ENCODE peak calls at places on chromosomes 4 and X, in nine cellular contexts. Z is heart left ventricle, R is upper lobe of left lung, U is thyroid gland, V is K562, J is prostate gland, L is body of pancreas, S is uterus, B is NB4. D is an unnamed sample.

GRCh38 chrX:57156397-57157049 is 19.3 kb upstream of the SPIN2A start:
- DNase-seq in J (no peak), S (no peak), R (no peak), B (peak), L (peak), U (peak), V (no peak), Z (no peak), D (no peak)

GRCh38 chrX:21166302-21166982 is 207.8 kb upstream of the CNKSR2 start:
- DNase-seq in V (no peak), B (no peak), J (no peak), L (no peak), R (no peak), S (no peak), Z (no peak), U (no peak), D (no peak)

GRCh38 chr4:61507091-61507490 is 307.0 kb downstream of the ADGRL3 start:
- DNase-seq in S (no peak), J (no peak), Z (no peak), B (no peak), R (no peak), V (no peak), U (no peak), L (no peak), D (no peak)

GRCh38 chr4:93648258-93648657 is 180.3 kb upstream of the ATOH1 start:
- DNase-seq in R (no peak), V (no peak), L (no peak), Z (no peak), J (no peak), U (no peak), B (no peak), S (no peak), D (no peak)

GRCh38 chr4:51880016-51880915 is 37.3 kb downstream of the DCUN1D4 start:
- DNase-seq in U (no peak), R (no peak), Z (no peak), V (no peak), L (no peak), J (no peak), B (no peak), S (no peak), D (no peak)

GRCh38 chr4:170339522-170339921 is 249.8 kb upstream of the AADAT start:
- DNase-seq in Z (no peak), V (no peak), S (no peak), J (no peak), B (no peak), R (no peak), L (no peak), U (no peak), D (no peak)

GRCh38 chr4:90317785-90318184 is 190.6 kb downstream of the CCSER1 start:
- DNase-seq in J (no peak), U (no peak), B (no peak), L (no peak), S (no peak), Z (no peak), R (no peak), V (no peak), D (peak)

GRCh38 chr4:101987623-101988243 is 197.2 kb downstream of the BANK1 start:
- DNase-seq in Z (no peak), R (no peak), B (no peak), U (no peak), S (no peak), L (no peak), J (no peak), V (no peak), D (no peak)

GRCh38 chrX:142998447-142999208 is 27.1 kb upstream of the SPANXN4 start:
- DNase-seq in J (no peak), B (peak), R (no peak), Z (no peak), V (no peak), S (no peak), U (no peak), L (no peak), D (no peak)

GRCh38 chrX:119502727-119503483 is 34.7 kb downstream of the SLC25A5 start:
- DNase-seq in L (peak), B (no peak), S (no peak), R (peak), V (no peak), J (peak), U (peak), Z (no peak), D (no peak)

GRCh38 chr4:136864580-136865185 is 667.6 kb downstream of the PCDH18 start:
- DNase-seq in R (no peak), S (peak), Z (no peak), U (peak), L (peak), B (peak), J (peak), V (peak), D (no peak)

GRCh38 chr4:151004222-151004621 is 10.9 kb downstream of the LRBA start:
- DNase-seq in V (no peak), J (no peak), R (no peak), U (no peak), S (no peak), L (no peak), Z (no peak), B (peak), D (no peak)

GRCh38 chrX:72245461-72246089 is 6.7 kb upstream of the ERCC6L start:
- DNase-seq in S (no peak), J (peak), B (peak), V (peak), L (peak), R (peak), U (peak), Z (peak), D (peak)

GRCh38 chr4:25702848-25703247 is 47.2 kb downstream of the SLC34A2 start:
- DNase-seq in U (peak), B (peak), V (no peak), L (no peak), R (no peak), J (no peak), Z (peak), S (no peak), D (no peak)

GRCh38 chr4:149845643-149846208 is 30.1 kb upstream of the IQCM start:
- DNase-seq in S (no peak), L (no peak), B (no peak), V (no peak), J (no peak), U (no peak), R (no peak), Z (no peak), D (no peak)

GRCh38 chrX:54978448-54978847 is 15.5 kb downstream of the PFKFB1 start:
- DNase-seq in V (no peak), R (no peak), Z (no peak), J (no peak), S (no peak), L (no peak), U (no peak), B (no peak), D (no peak)

GRCh38 chr4:86233090-86233489 is 126.8 kb downstream of the MAPK10 start:
- DNase-seq in V (no peak), Z (no peak), L (no peak), S (no peak), B (no peak), U (no peak), R (no peak), J (no peak), D (no peak)

GRCh38 chr4:86233681-86234080 is 126.2 kb downstream of the MAPK10 start:
- DNase-seq in V (no peak), S (no peak), R (no peak), J (no peak), U (no peak), B (no peak), Z (no peak), L (no peak), D (no peak)

DNA sequence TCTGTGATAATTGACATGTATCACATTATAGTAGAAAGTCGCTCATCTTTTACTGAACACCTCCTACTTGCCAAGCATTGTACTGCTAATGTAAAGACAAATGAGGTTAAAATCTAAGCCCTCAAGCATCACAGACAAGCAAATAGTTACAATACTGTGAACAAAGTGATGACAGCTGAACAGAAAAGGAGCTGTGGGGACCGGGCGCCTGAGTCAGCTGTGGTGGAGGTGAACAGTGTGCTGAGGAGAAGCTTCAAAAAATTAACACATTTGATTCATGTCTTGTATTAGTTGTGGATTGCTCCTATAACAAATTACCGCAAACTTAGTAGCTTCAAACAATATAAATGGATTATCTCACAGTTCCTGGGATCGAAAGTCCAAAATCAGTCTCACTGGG is 124.3 kb downstream of the MAPK10 start:
- DNase-seq in V (no peak), U (no peak), R (no peak), S (no peak), J (no peak), B (no peak), L (no peak), Z (no peak), D (no peak)
- TF ChIP-seq POLR2A in V (no peak), U (no peak), R (no peak), S (no peak), J (no peak), B (no peak), L (no peak), Z (no peak), D (no peak)

GRCh38 chr4:1177274-1178141 is 5.1 kb upstream of the SPON2 start:
- DNase-seq in U (no peak), R (peak), S (no peak), B (peak), L (peak), V (no peak), Z (peak), J (no peak), D (no peak)

GRCh38 chr4:1176398-1177273 is 4.3 kb upstream of the SPON2 start:
- DNase-seq in U (no peak), V (no peak), J (no peak), L (no peak), Z (no peak), R (no peak), S (no peak), B (no peak), D (no peak)

GRCh38 chr4:1172971-1173757 is 781 bp upstream of the SPON2 start:
- DNase-seq in L (peak), U (no peak), V (no peak), B (no peak), J (no peak), R (peak), S (peak), Z (no peak), D (no peak)

GRCh38 chr4:1175635-1176229 is 3.3 kb upstream of the SPON2 start:
- DNase-seq in Z (no peak), U (no peak), R (no peak), S (no peak), V (no peak), J (no peak), L (no peak), B (no peak), D (no peak)

GRCh38 chr4:1174941-1175634 is 2.7 kb upstream of the SPON2 start:
- DNase-seq in J (no peak), V (no peak), R (no peak), S (no peak), U (no peak), Z (no peak), B (no peak), L (no peak), D (no peak)
- TF ChIP-seq POLR2A in J (no peak), V (no peak), R (no peak), S (no peak), U (no peak), Z (no peak), B (no peak), L (no peak), D (no peak)

GRCh38 chrX:154478728-154479622 is at the start of gene LAGE3:
- DNase-seq in S (peak), J (peak), V (peak), Z (peak), U (peak), B (peak), L (peak), R (peak), D (peak)
- TF ChIP-seq POLR2A in S (peak), J (peak), V (peak), Z (no peak), U (no peak), B (peak), L (peak), R (no peak), D (peak)

GRCh38 chr4:8170341-8170740 is 11.7 kb upstream of the ABLIM2 start:
- DNase-seq in S (no peak), B (no peak), Z (no peak), V (no peak), J (no peak), R (no peak), L (no peak), U (no peak), D (no peak)

GRCh38 chr4:8174970-8175369 is 16.4 kb upstream of the ABLIM2 start:
- DNase-seq in Z (no peak), U (no peak), L (no peak), V (no peak), S (no peak), R (no peak), J (no peak), B (no peak), D (no peak)

GRCh38 chr4:8173641-8174242 is 15.1 kb upstream of the ABLIM2 start:
- DNase-seq in L (no peak), U (no peak), B (no peak), S (no peak), Z (no peak), R (no peak), J (no peak), V (no peak), D (no peak)

GRCh38 chr4:8169763-8170162 is 11.2 kb upstream of the ABLIM2 start:
- DNase-seq in U (no peak), V (no peak), L (no peak), S (no peak), B (no peak), R (no peak), J (no peak), Z (no peak), D (no peak)

DNA sequence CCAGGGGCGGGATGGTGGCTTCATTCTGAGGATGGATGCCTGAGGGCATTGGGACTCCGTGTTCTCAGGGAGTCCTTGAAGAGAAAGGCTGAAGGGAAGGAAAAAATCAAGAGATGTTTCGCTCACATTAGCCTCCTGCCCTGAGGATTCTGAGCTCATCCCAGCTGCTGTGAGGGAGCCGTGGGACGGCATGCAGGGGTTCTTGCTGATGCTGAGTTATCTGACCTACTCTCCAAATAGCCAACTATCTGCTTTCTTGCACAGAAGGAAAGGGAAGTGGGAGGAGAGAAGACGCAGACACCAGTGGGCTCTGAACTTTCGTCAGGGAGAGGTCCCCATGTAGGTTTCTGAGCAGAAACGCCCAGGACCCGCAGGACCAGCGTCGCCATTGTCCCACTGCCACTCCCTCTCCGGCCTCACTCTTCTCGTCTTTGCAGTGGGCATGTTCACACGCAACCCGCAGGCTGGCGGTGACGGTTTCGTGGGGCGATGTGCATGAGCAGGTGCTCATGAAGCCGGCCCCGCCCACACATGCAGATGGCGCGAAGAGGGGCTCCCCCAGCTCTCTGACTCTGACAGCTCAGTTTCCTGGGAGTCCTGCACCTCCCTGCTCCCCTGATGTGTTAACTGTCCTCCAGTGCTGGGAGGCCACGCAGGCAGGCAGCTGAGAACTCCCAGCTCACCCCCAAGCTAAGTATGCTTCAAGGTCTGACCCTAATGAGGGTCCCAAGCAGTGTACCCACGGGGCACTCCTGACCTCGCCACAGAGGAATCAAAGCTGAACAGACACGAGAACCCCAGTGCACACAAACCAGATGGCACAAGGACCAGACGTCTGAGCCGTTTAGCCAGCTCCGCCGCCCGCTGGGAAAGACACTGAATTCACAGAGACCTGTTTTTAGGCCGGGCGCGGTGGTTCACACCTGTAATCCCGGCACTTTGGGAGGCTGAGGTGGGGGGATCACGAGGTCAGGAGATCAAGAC is 13.6 kb upstream of the ABLIM2 start:
- DNase-seq in B (no peak), J (no peak), Z (no peak), S (no peak), L (no peak), V (no peak), U (no peak), R (no peak), D (no peak)
- TF ChIP-seq POLR2A in B (no peak), J (no peak), Z (no peak), S (no peak), L (no peak), V (no peak), U (no peak), R (no peak), D (no peak)

GRCh38 chr4:112647785-112648184 is 10.8 kb downstream of the LARP7 start:
- DNase-seq in Z (no peak), B (no peak), S (no peak), V (no peak), J (no peak), R (no peak), U (no peak), L (no peak), D (no peak)
- TF ChIP-seq POLR2A in Z (no peak), B (no peak), S (no peak), V (no peak), J (no peak), R (no peak), U (no peak), L (no peak), D (no peak)

GRCh38 chr4:53908661-53909078 is 155.7 kb downstream of the CHIC2 start:
- DNase-seq in V (peak), J (peak), R (peak), U (peak), Z (peak), L (peak), B (peak), S (peak), D (peak)
- TF ChIP-seq POLR2A in V (no peak), J (no peak), R (no peak), U (no peak), Z (no peak), L (no peak), B (no peak), S (no peak), D (no peak)

GRCh38 chr4:113614414-113614813 is 147.1 kb downstream of the CAMK2D start:
- DNase-seq in V (no peak), S (no peak), Z (no peak), L (no peak), B (no peak), U (no peak), J (no peak), R (no peak), D (no peak)
- TF ChIP-seq POLR2A in V (no peak), S (no peak), Z (no peak), L (no peak), B (no peak), U (no peak), J (no peak), R (no peak), D (no peak)

GRCh38 chr4:186806679-186807078 is 83.0 kb upstream of the FAT1 start:
- DNase-seq in B (no peak), U (no peak), J (no peak), S (no peak), L (no peak), V (no peak), Z (no peak), R (no peak), D (no peak)
- TF ChIP-seq POLR2A in B (no peak), U (no peak), J (no peak), S (no peak), L (no peak), V (no peak), Z (no peak), R (no peak), D (no peak)

GRCh38 chrX:38649674-38650647 is 88.6 kb downstream of the TSPAN7 start:
- DNase-seq in R (no peak), L (no peak), S (no peak), J (no peak), Z (no peak), V (peak), B (no peak), U (peak), D (no peak)
- TF ChIP-seq POLR2A in R (no peak), L (no peak), S (no peak), J (no peak), Z (no peak), V (no peak), B (no peak), U (no peak), D (no peak)

D was measured in H54.